ENCODE peak calls at places on chromosomes 13 and 19, in six cellular contexts. K is adrenal gland, M is heart left ventricle, P is transverse colon, Y is choroid plexus epithelial cell, X is tibial nerve. L is an unnamed sample.
A peak's percentile ranks its signal among the peaks of the same experiment; 100 is the strongest.

GRCh38 chr19:13190781-13191540 is 40.8 kb downstream of the IER2 start:
- DNase-seq in K (no peak), M (no peak), P (peak; percentile 82), Y (no peak), X (no peak), L (no peak)

GRCh38 chr19:2983351-2984195 is 6.2 kb downstream of the TLE6 start:
- DNase-seq in K (peak; percentile 53), M (peak; percentile 84), P (peak; percentile 30), Y (peak; percentile 86), X (peak; percentile 51), L (peak; percentile 65)

GRCh38 chr19:4178990-4179389 is 3.4 kb downstream of the SIRT6 start:
- DNase-seq in K (no peak), M (no peak), P (no peak), Y (no peak), X (no peak), L (no peak)

GRCh38 chr13:36815069-36815468 is 4.0 kb upstream of the RFXAP start:
- DNase-seq in K (no peak), M (no peak), P (no peak), Y (no peak), X (no peak), L (no peak)

GRCh38 chr13:101217086-101217485 is 199.2 kb downstream of the NALCN start:
- DNase-seq in K (no peak), M (no peak), P (no peak), Y (peak; percentile 22), X (no peak), L (no peak)

GRCh38 chr13:108020027-108020426 is 195.3 kb downstream of the LIG4 start:
- DNase-seq in K (no peak), M (no peak), P (no peak), Y (no peak), X (no peak), L (no peak)

GRCh38 chr13:113880651-113881611 is 17.1 kb upstream of the GAS6 start:
- DNase-seq in K (no peak), M (no peak), P (no peak), Y (no peak), X (no peak), L (no peak)

GRCh38 chr13:40153516-40153915 is 498.1 kb downstream of the COG6 start:
- DNase-seq in K (peak; percentile 35), M (no peak), P (no peak), Y (peak; percentile 49), X (no peak), L (peak; percentile 47)

GRCh38 chr13:79935121-79935520 is 405.8 kb downstream of the SPRY2 start:
- DNase-seq in K (no peak), M (no peak), P (no peak), Y (no peak), X (no peak), L (no peak)

GRCh38 chr13:93318538-93318937 is 91.9 kb downstream of the GPC6 start:
- DNase-seq in K (no peak), M (no peak), P (no peak), Y (peak; percentile 52), X (no peak), L (peak; percentile 56)

GRCh38 chr19:37948362-37948761 is 41.4 kb downstream of the SIPA1L3 start:
- DNase-seq in K (no peak), M (no peak), P (no peak), Y (no peak), X (no peak), L (no peak)

GRCh38 chr19:11767633-11768133 is 883 bp downstream of the ZNF441 start:
- DNase-seq in K (peak; percentile 35), M (peak; percentile 69), P (peak; percentile 69), Y (peak; percentile 39), X (peak; percentile 19), L (peak; percentile 46)

GRCh38 chr13:21657538-21657937 is 13.3 kb upstream of the FGF9 start:
- DNase-seq in K (no peak), M (no peak), P (no peak), Y (peak; percentile 53), X (no peak), L (peak; percentile 62)

GRCh38 chr19:30365121-30365800 is 6.9 kb upstream of the ZNF536 start:
- DNase-seq in K (no peak), M (no peak), P (no peak), Y (no peak), X (no peak), L (no peak)

GRCh38 chr19:14661372-14661924 is 13.2 kb downstream of the ADGRE3 start:
- DNase-seq in K (peak; percentile 15), M (no peak), P (no peak), Y (no peak), X (no peak), L (no peak)

GRCh38 chr13:65074248-65074647 is 2155.9 kb downstream of the PCDH9 start:
- DNase-seq in K (no peak), M (no peak), P (no peak), Y (no peak), X (no peak), L (no peak)

GRCh38 chr13:64505511-64505910 is 2724.6 kb downstream of the PCDH9 start:
- DNase-seq in K (no peak), M (no peak), P (no peak), Y (peak; percentile 18), X (no peak), L (peak; percentile 84)

GRCh38 chr19:42366676-42367075 is 23.4 kb downstream of the CNFN start:
- DNase-seq in K (no peak), M (no peak), P (no peak), Y (no peak), X (no peak), L (no peak)

GRCh38 chr13:41365636-41366035 is 54.6 kb downstream of the NAA16 start:
- DNase-seq in K (no peak), M (no peak), P (no peak), Y (peak; percentile 71), X (no peak), L (peak; percentile 20)

GRCh38 chr13:41364043-41364442 is 53.0 kb downstream of the NAA16 start:
- DNase-seq in K (no peak), M (no peak), P (no peak), Y (no peak), X (no peak), L (no peak)

GRCh38 chr13:41356788-41357187 is 45.7 kb downstream of the NAA16 start:
- DNase-seq in K (no peak), M (no peak), P (no peak), Y (no peak), X (no peak), L (no peak)

DNA sequence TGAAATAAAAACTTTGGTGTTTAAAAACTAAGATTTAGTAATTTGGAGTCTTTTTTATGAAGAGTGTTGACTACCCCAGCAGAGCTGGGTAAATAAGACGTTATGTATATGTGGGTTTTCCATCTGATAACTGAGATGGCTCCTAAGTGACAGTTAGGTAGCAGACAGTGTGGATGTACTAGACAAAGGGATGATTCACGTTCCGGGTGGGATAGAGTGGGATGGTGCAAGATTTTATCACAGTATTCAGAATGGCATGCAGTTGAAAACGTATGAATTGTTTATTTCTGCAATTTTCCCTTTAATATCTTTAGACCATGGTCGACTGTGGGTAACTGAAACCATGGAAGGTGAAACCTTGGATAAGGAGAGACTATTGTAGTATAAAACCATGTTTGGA is 50.4 kb downstream of the NAA16 start:
- DNase-seq in K (no peak), M (no peak), P (no peak), Y (peak; percentile 34), X (no peak), L (peak; percentile 43)
- H3K4me3 ChIP-seq in K (no peak overlapping the region), M (no peak overlapping the region), P (no peak overlapping the region), Y (no peak overlapping the region), X (no peak overlapping the region), L (no peak overlapping the region)

DNA sequence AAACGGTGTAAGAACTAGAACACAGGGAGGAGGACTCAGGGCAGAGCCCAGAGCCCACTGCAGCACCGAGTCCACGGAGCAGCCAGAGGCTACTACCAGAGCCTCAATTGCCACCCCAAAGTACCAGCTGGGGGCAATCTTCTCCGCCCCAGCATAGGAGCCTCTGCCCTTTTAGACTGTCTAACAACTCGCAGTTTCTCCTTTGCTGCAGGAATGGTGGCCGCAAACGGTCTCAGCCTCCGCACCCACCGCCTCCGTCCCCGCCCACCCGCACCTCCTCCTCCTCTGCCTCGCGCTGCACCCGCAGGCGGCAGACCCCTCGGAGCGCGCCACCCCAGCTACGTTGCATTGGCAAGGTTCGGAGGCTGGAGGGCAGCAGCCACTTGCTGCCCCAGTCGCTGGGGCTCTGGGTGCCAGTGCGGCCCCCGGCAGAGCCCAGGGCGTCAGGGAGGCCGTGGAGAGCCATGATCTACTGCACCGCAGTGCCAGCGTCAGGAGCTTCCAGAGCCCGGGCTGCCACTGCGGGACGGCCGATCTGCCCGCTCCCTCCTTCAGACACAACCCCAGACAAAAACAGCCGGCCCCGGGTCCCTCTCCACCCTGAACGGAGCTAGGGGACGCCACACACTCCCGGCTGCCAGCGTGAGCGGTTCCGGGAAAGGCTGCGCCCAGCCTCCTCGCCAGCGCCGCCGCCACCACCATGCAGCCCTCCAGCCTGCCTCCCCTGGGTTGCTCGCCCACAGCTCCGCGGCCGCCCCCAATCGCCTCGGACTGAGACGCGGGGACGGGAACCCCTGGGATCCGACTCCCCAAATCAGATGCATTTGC is 1.8 kb downstream of the FGF14 start:
- DNase-seq in K (no peak), M (peak; percentile 61), P (peak; percentile 9), Y (no peak), X (no peak), L (no peak)
- TF ChIP-seq CTCF in K (no peak), M (no peak), P (no peak), Y (peak; percentile 11), X (no peak), L (no peak)

GRCh38 chr19:8148410-8149231 is 771 bp downstream of the FBN3 start:
- DNase-seq in K (no peak), M (no peak), P (no peak), Y (no peak), X (no peak), L (no peak)
- H3K4me3 ChIP-seq in K (peak overlapping the region; percentile 19), M (peak overlapping the region; percentile 30), P (peak overlapping the region; percentile 16), Y (no peak overlapping the region), X (no peak overlapping the region), L (no peak overlapping the region)

DNA sequence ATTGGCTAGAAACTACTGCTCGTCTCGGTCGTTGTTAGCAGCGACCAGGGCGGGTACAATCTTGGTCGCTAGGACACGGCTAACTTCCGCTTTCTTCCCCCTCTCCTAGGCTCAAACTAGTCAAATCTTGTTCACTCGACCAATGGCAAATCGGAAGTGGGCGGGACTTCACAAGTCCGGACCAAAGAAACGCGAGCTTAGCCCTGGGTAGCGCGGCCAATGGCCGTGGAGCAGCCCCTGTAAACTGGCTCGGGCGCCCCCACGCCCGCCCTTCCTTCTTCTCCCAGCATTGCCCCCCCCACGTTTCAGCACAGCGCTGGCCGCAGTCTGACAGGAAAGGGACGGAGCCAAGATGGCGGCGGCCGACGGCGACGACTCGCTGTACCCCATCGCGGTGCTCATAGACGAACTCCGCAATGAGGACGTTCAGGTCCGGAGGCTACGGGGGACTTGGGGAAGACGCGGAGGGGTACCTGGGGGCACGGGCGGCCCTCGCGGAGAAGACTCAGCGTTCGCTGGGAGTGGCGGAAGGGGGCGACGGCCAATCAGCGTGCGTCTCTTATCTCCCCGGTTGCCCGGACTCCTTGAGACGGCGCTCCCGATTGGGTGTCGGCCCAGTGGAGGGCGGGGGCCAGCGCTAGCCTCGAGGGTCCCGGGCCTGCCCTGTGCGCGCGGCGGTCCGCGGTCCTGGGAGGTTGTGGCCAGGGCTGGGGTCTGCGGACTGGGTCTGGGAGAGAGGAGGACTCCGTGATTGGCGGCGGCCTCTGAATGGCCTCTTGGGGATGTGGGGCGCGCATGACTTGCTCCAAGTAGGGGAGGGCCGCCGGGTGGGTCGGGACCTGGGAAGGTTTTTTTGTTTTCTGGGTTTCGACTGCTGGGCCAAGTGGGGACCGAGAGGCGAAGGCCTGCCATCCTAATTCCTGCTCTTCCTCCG is at the start of gene PPP2R1A:
- DNase-seq in K (peak; percentile 100), M (peak; percentile 98), P (peak; percentile 99), Y (peak; percentile 100), X (peak; percentile 99), L (peak; percentile 100)
- TF ChIP-seq CTCF in K (no peak), M (no peak), P (peak; percentile 8), Y (no peak), X (peak; percentile 35), L (no peak)

GRCh38 chr19:7874857-7875393 is 735 bp upstream of the PRR36 start:
- DNase-seq in K (no peak), M (no peak), P (no peak), Y (no peak), X (no peak), L (no peak)
- H3K4me3 ChIP-seq in K (no peak overlapping the region), M (peak overlapping the region; percentile 41), P (peak overlapping the region; percentile 27), Y (no peak overlapping the region), X (no peak overlapping the region), L (no peak overlapping the region)

L was measured in cardiac fibroblast.